ENCODE peak calls at places on chromosomes 7 and 10, in seven cellular contexts. One of them, this sample, is unnamed.
A peak's percentile ranks its signal among the peaks of the same experiment; 100 is the strongest.

GRCh38 chr10:18364987-18365775 is 225.0 kb downstream of the CACNB2 start:
- DNase-seq in activated CD4-positive, alpha-beta T cell treated with anti-CD3 and anti-CD28 coated beads, Interleukin-2, amount 10 ng/mL, durations not matched to agents 7 days and 5 days: no peak
- DNase-seq in hepatic stellate cell: no peak
- DNase-seq in central memory CD4-positive, alpha-beta T cell: no peak
- DNase-seq in cardiac fibroblast: no peak
- DNase-seq in aorta: no peak
- DNase-seq in NCI-H1105: no peak
- DNase-seq in this sample: no peak

GRCh38 chr10:132788831-132789219 is 2.9 kb upstream of the NKX6-2 start:
- DNase-seq in activated CD4-positive, alpha-beta T cell treated with anti-CD3 and anti-CD28 coated beads, Interleukin-2, amount 10 ng/mL, durations not matched to agents 7 days and 5 days: no peak
- DNase-seq in hepatic stellate cell: no peak
- DNase-seq in central memory CD4-positive, alpha-beta T cell: no peak
- DNase-seq in cardiac fibroblast: no peak
- DNase-seq in aorta: no peak
- DNase-seq in NCI-H1105: no peak
- DNase-seq in this sample: no peak

GRCh38 chr10:71531485-71532446 is 135.0 kb downstream of the CDH23 start:
- DNase-seq in activated CD4-positive, alpha-beta T cell treated with anti-CD3 and anti-CD28 coated beads, Interleukin-2, amount 10 ng/mL, durations not matched to agents 7 days and 5 days: peak; percentile 41
- DNase-seq in hepatic stellate cell: no peak
- DNase-seq in central memory CD4-positive, alpha-beta T cell: no peak
- DNase-seq in cardiac fibroblast: no peak
- DNase-seq in aorta: no peak
- DNase-seq in NCI-H1105: no peak
- DNase-seq in this sample: no peak

GRCh38 chr7:106792233-106792926 is 72.7 kb upstream of the PIK3CG start:
- DNase-seq in activated CD4-positive, alpha-beta T cell treated with anti-CD3 and anti-CD28 coated beads, Interleukin-2, amount 10 ng/mL, durations not matched to agents 7 days and 5 days: no peak
- DNase-seq in hepatic stellate cell: no peak
- DNase-seq in central memory CD4-positive, alpha-beta T cell: no peak
- DNase-seq in cardiac fibroblast: no peak
- DNase-seq in aorta: no peak
- DNase-seq in NCI-H1105: no peak
- DNase-seq in this sample: no peak

GRCh38 chr7:27555670-27556069 is 107.0 kb downstream of the HIBADH start:
- DNase-seq in activated CD4-positive, alpha-beta T cell treated with anti-CD3 and anti-CD28 coated beads, Interleukin-2, amount 10 ng/mL, durations not matched to agents 7 days and 5 days: no peak
- DNase-seq in hepatic stellate cell: no peak
- DNase-seq in central memory CD4-positive, alpha-beta T cell: no peak
- DNase-seq in cardiac fibroblast: no peak
- DNase-seq in aorta: no peak
- DNase-seq in NCI-H1105: no peak
- DNase-seq in this sample: no peak

GRCh38 chr7:3955751-3956696 is 655.0 kb downstream of the SDK1 start:
- DNase-seq in activated CD4-positive, alpha-beta T cell treated with anti-CD3 and anti-CD28 coated beads, Interleukin-2, amount 10 ng/mL, durations not matched to agents 7 days and 5 days: no peak
- DNase-seq in hepatic stellate cell: no peak
- DNase-seq in central memory CD4-positive, alpha-beta T cell: no peak
- DNase-seq in cardiac fibroblast: peak; percentile 62
- DNase-seq in aorta: no peak
- DNase-seq in NCI-H1105: peak; percentile 63
- DNase-seq in this sample: no peak

GRCh38 chr10:52115823-52116222 is 198.3 kb upstream of the DKK1 start:
- DNase-seq in activated CD4-positive, alpha-beta T cell treated with anti-CD3 and anti-CD28 coated beads, Interleukin-2, amount 10 ng/mL, durations not matched to agents 7 days and 5 days: no peak
- DNase-seq in hepatic stellate cell: peak; percentile 2
- DNase-seq in central memory CD4-positive, alpha-beta T cell: no peak
- DNase-seq in cardiac fibroblast: peak; percentile 79
- DNase-seq in aorta: no peak
- DNase-seq in NCI-H1105: no peak
- DNase-seq in this sample: no peak

GRCh38 chr10:102172288-102172687 is 20.1 kb downstream of the NOLC1 start:
- DNase-seq in activated CD4-positive, alpha-beta T cell treated with anti-CD3 and anti-CD28 coated beads, Interleukin-2, amount 10 ng/mL, durations not matched to agents 7 days and 5 days: no peak
- DNase-seq in hepatic stellate cell: no peak
- DNase-seq in central memory CD4-positive, alpha-beta T cell: no peak
- DNase-seq in cardiac fibroblast: no peak
- DNase-seq in aorta: no peak
- DNase-seq in NCI-H1105: no peak
- DNase-seq in this sample: no peak

GRCh38 chr10:64320448-64320847 is 799.2 kb downstream of the REEP3 start:
- DNase-seq in activated CD4-positive, alpha-beta T cell treated with anti-CD3 and anti-CD28 coated beads, Interleukin-2, amount 10 ng/mL, durations not matched to agents 7 days and 5 days: no peak
- DNase-seq in hepatic stellate cell: no peak
- DNase-seq in central memory CD4-positive, alpha-beta T cell: no peak
- DNase-seq in cardiac fibroblast: no peak
- DNase-seq in aorta: no peak
- DNase-seq in NCI-H1105: no peak
- DNase-seq in this sample: no peak

GRCh38 chr10:23314835-23315239 is 29.8 kb downstream of the C10orf67 start:
- DNase-seq in activated CD4-positive, alpha-beta T cell treated with anti-CD3 and anti-CD28 coated beads, Interleukin-2, amount 10 ng/mL, durations not matched to agents 7 days and 5 days: peak; percentile 82
- DNase-seq in hepatic stellate cell: peak; percentile 22
- DNase-seq in central memory CD4-positive, alpha-beta T cell: peak; percentile 58
- DNase-seq in cardiac fibroblast: peak; percentile 92
- DNase-seq in aorta: no peak
- DNase-seq in NCI-H1105: peak; percentile 22
- DNase-seq in this sample: no peak

GRCh38 chr7:77269360-77270075 is 69.9 kb upstream of the FGL2 start:
- DNase-seq in activated CD4-positive, alpha-beta T cell treated with anti-CD3 and anti-CD28 coated beads, Interleukin-2, amount 10 ng/mL, durations not matched to agents 7 days and 5 days: no peak
- DNase-seq in hepatic stellate cell: no peak
- DNase-seq in central memory CD4-positive, alpha-beta T cell: no peak
- DNase-seq in cardiac fibroblast: no peak
- DNase-seq in aorta: peak; percentile 56
- DNase-seq in NCI-H1105: no peak
- DNase-seq in this sample: no peak

GRCh38 chr7:74656421-74656910 is 1.1 kb upstream of the GTF2I start:
- DNase-seq in activated CD4-positive, alpha-beta T cell treated with anti-CD3 and anti-CD28 coated beads, Interleukin-2, amount 10 ng/mL, durations not matched to agents 7 days and 5 days: peak; percentile 58
- DNase-seq in hepatic stellate cell: peak; percentile 27
- DNase-seq in central memory CD4-positive, alpha-beta T cell: peak; percentile 48
- DNase-seq in cardiac fibroblast: peak; percentile 25
- DNase-seq in aorta: peak; percentile 65
- DNase-seq in NCI-H1105: peak; percentile 48
- DNase-seq in this sample: peak; percentile 79

GRCh38 chr10:6299234-6299633 is 96.5 kb downstream of the PFKFB3 start:
- DNase-seq in activated CD4-positive, alpha-beta T cell treated with anti-CD3 and anti-CD28 coated beads, Interleukin-2, amount 10 ng/mL, durations not matched to agents 7 days and 5 days: no peak
- DNase-seq in hepatic stellate cell: no peak
- DNase-seq in central memory CD4-positive, alpha-beta T cell: no peak
- DNase-seq in cardiac fibroblast: no peak
- DNase-seq in aorta: no peak
- DNase-seq in NCI-H1105: no peak
- DNase-seq in this sample: no peak

GRCh38 chr10:7258948-7259523 is 151.8 kb downstream of the SFMBT2 start:
- DNase-seq in activated CD4-positive, alpha-beta T cell treated with anti-CD3 and anti-CD28 coated beads, Interleukin-2, amount 10 ng/mL, durations not matched to agents 7 days and 5 days: peak; percentile 78
- DNase-seq in hepatic stellate cell: no peak
- DNase-seq in central memory CD4-positive, alpha-beta T cell: peak; percentile 63
- DNase-seq in cardiac fibroblast: no peak
- DNase-seq in aorta: no peak
- DNase-seq in NCI-H1105: no peak
- DNase-seq in this sample: no peak

GRCh38 chr10:32890444-32890843 is 67.6 kb downstream of the ITGB1 start:
- DNase-seq in activated CD4-positive, alpha-beta T cell treated with anti-CD3 and anti-CD28 coated beads, Interleukin-2, amount 10 ng/mL, durations not matched to agents 7 days and 5 days: no peak
- DNase-seq in hepatic stellate cell: no peak
- DNase-seq in central memory CD4-positive, alpha-beta T cell: no peak
- DNase-seq in cardiac fibroblast: no peak
- DNase-seq in aorta: no peak
- DNase-seq in NCI-H1105: no peak
- DNase-seq in this sample: no peak

GRCh38 chr7:156827587-156828203 is 65.3 kb downstream of the LMBR1 start:
- DNase-seq in activated CD4-positive, alpha-beta T cell treated with anti-CD3 and anti-CD28 coated beads, Interleukin-2, amount 10 ng/mL, durations not matched to agents 7 days and 5 days: peak; percentile 7
- DNase-seq in hepatic stellate cell: peak; percentile 7
- DNase-seq in central memory CD4-positive, alpha-beta T cell: no peak
- DNase-seq in cardiac fibroblast: peak; percentile 58
- DNase-seq in aorta: no peak
- DNase-seq in NCI-H1105: no peak
- DNase-seq in this sample: no peak

GRCh38 chr10:65793738-65794425 is 1132.0 kb upstream of the LRRTM3 start:
- DNase-seq in activated CD4-positive, alpha-beta T cell treated with anti-CD3 and anti-CD28 coated beads, Interleukin-2, amount 10 ng/mL, durations not matched to agents 7 days and 5 days: no peak
- DNase-seq in hepatic stellate cell: no peak
- DNase-seq in central memory CD4-positive, alpha-beta T cell: no peak
- DNase-seq in cardiac fibroblast: no peak
- DNase-seq in aorta: no peak
- DNase-seq in NCI-H1105: no peak
- DNase-seq in this sample: no peak

This sample was measured in sciatic nerve.